ENCODE peak calls at places on chromosomes 4 and X, in eight cellular contexts. G is Peyer's patch, P is endothelial cell of umbilical vein, R is HCT116, Z is body of pancreas, I is right lobe of liver, X is IMR-90, U is prostate gland. A is an unnamed sample.

GRCh38 chrX:134095366-134095765 is 110.0 kb upstream of the GPC3 start:
- DNase-seq in G (no peak), P (no peak), R (no peak), Z (no peak), I (no peak), X (no peak), U (no peak), A (no peak)

GRCh38 chr4:174592985-174593335 is 70.7 kb upstream of the HPGD start:
- DNase-seq in G (no peak), P (no peak), R (no peak), Z (no peak), I (no peak), X (peak; percentile 12), U (no peak), A (no peak)

GRCh38 chrX:123199338-123199737 is 15.3 kb downstream of the GRIA3 start:
- DNase-seq in G (no peak), P (no peak), R (no peak), Z (no peak), I (no peak), X (no peak), U (no peak), A (no peak)

GRCh38 chr4:7999279-7999678 is 59.6 kb upstream of the AFAP1 start:
- DNase-seq in G (no peak), P (no peak), R (no peak), Z (no peak), I (no peak), X (no peak), U (no peak), A (no peak)

GRCh38 chr4:168409089-168409801 is 71.0 kb downstream of the DDX60L start:
- DNase-seq in G (no peak), P (peak; percentile 59), R (no peak), Z (no peak), I (no peak), X (peak; percentile 49), U (no peak), A (no peak)

GRCh38 chrX:9952313-9952712 is 14.8 kb upstream of the CLDN34 start:
- DNase-seq in G (no peak), P (no peak), R (no peak), Z (no peak), I (no peak), X (no peak), U (no peak), A (no peak)

GRCh38 chr4:152973614-152974200 is 37.6 kb downstream of the FHDC1 start:
- DNase-seq in G (no peak), P (no peak), R (no peak), Z (no peak), I (no peak), X (no peak), U (no peak), A (no peak)

GRCh38 chr4:1170156-1170804 is 2.1 kb downstream of the SPON2 start:
- DNase-seq in G (no peak), P (no peak), R (no peak), Z (no peak), I (no peak), X (no peak), U (no peak), A (no peak)

GRCh38 chrX:134753185-134754008 is 95.1 kb upstream of the PLAC1 start:
- DNase-seq in G (no peak), P (peak; percentile 53), R (no peak), Z (no peak), I (no peak), X (peak; percentile 65), U (no peak), A (no peak)

GRCh38 chrX:14801136-14801535 is 71.7 kb downstream of the FANCB start:
- DNase-seq in G (no peak), P (no peak), R (no peak), Z (no peak), I (no peak), X (peak; percentile 19), U (no peak), A (no peak)

GRCh38 chr4:150152764-150153163 is 74.5 kb downstream of the DCLK2 start:
- DNase-seq in G (no peak), P (peak; percentile 75), R (no peak), Z (no peak), I (no peak), X (peak; percentile 68), U (no peak), A (no peak)

GRCh38 chrX:93259029-93259428 is 414.3 kb downstream of the NAP1L3 start:
- DNase-seq in G (no peak), P (no peak), R (no peak), Z (no peak), I (no peak), X (no peak), U (no peak), A (no peak)

GRCh38 chrX:65751511-65751910 is 84.1 kb downstream of the MSN start:
- DNase-seq in G (no peak), P (no peak), R (no peak), Z (no peak), I (no peak), X (no peak), U (no peak), A (no peak)

GRCh38 chrX:12548746-12549145 is 242.5 kb upstream of the PRPS2 start:
- DNase-seq in G (no peak), P (peak; percentile 2), R (no peak), Z (no peak), I (no peak), X (peak; percentile 17), U (no peak), A (no peak)

GRCh38 chrX:23822397-23822796 is 39.4 kb downstream of the SAT1 start:
- DNase-seq in G (no peak), P (no peak), R (no peak), Z (peak; percentile 28), I (no peak), X (peak; percentile 57), U (peak; percentile 35), A (no peak)

GRCh38 chr4:82450966-82451755 is 20.8 kb downstream of the ENOPH1 start:
- DNase-seq in G (no peak), P (no peak), R (no peak), Z (no peak), I (no peak), X (no peak), U (no peak), A (no peak)

GRCh38 chrX:34332336-34332735 is 200.2 kb upstream of the FAM47A start:
- DNase-seq in G (no peak), P (no peak), R (no peak), Z (no peak), I (no peak), X (no peak), U (no peak), A (no peak)

GRCh38 chrX:115679460-115679859 is 118.5 kb downstream of the PLS3 start:
- DNase-seq in G (no peak), P (peak; percentile 38), R (peak; percentile 7), Z (no peak), I (no peak), X (peak; percentile 39), U (no peak), A (no peak)

GRCh38 chr4:140069068-140069467 is 84.9 kb downstream of the MAML3 start:
- DNase-seq in G (no peak), P (no peak), R (no peak), Z (no peak), I (no peak), X (peak; percentile 73), U (no peak), A (no peak)
- TF ChIP-seq POLR2A in G (no peak), P (no peak), R (no peak), Z (no peak), I (no peak), X (no peak), U (no peak), A (no peak)

GRCh38 chr4:108044951-108045686 is 55.4 kb downstream of the HADH start:
- DNase-seq in G (no peak), P (no peak), R (no peak), Z (no peak), I (no peak), X (no peak), U (no peak), A (no peak)
- H3K36me3 ChIP-seq in G (no peaks in the 10 kb centered on the region), P (no peaks in the 10 kb centered on the region), R (no peaks in the 10 kb centered on the region), Z (no peaks in the 10 kb centered on the region), I (no peaks in the 10 kb centered on the region), X (no peaks in the 10 kb centered on the region), U (no peaks in the 10 kb centered on the region), A (no peaks in the 10 kb centered on the region)

GRCh38 chr4:182883351-182883750 is 33.8 kb downstream of the DCTD start:
- DNase-seq in G (no peak), P (no peak), R (no peak), Z (no peak), I (no peak), X (no peak), U (no peak), A (no peak)

GRCh38 chr4:182881928-182882327 is 35.3 kb downstream of the DCTD start:
- DNase-seq in G (no peak), P (no peak), R (no peak), Z (peak; percentile 75), I (peak; percentile 62), X (no peak), U (no peak), A (no peak)

GRCh38 chr4:182879913-182880312 is 37.3 kb downstream of the DCTD start:
- DNase-seq in G (no peak), P (no peak), R (no peak), Z (no peak), I (no peak), X (no peak), U (no peak), A (no peak)

GRCh38 chr4:182878633-182879495 is 38.3 kb downstream of the DCTD start:
- DNase-seq in G (no peak), P (no peak), R (no peak), Z (no peak), I (no peak), X (no peak), U (no peak), A (no peak)

DNA sequence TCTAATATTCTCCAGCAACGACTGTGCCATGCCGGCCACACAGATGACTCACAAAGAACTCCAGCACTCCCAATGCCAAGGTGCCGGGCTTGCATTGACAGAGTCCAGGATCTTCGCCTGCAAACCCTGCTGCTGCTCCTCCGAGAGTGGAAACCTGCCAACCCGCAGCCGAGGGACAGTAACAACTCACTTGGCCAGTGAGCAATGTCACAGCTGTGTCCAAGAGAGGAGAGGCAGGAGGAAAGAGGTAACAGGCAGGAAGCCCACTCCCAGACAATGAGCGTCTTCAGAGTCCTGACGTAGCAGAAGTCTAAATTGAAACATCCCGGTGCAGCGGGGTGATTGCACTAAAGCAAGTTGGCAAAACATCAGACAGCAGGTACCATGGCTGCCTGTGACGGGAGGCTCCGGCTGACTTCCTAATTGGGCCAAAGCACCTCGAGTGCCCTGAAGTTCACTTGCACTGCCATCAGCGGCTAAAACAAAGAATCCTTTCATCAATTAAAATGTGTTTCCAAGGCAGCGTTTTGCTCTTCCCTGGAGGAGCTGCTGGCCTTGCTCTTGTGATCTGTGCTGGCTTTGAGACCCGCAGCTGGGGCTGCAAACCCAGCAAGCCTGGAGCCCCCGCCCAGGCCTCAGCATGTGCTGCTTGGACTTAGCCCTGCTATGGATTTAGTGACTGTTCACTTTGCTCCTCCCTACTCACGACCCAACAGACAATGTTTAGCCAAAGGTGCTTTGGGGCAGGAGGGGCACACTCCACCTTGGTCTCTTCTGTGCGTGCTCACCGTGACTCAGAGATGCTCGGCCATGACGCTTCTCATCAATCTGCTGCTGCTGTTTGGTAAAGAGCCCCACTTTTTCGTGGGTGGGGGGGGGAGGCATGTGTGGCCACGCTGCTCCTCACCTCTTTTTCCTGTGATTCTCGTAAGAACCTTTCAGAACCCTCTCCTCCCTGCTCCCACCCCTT is 36.5 kb downstream of the DCTD start:
- DNase-seq in G (no peak), P (no peak), R (no peak), Z (no peak), I (no peak), X (peak; percentile 11), U (peak; percentile 31), A (peak; percentile 63)
- TF ChIP-seq POLR2A in G (no peak), P (no peak), R (no peak), Z (no peak), I (no peak), X (no peak), U (no peak), A (no peak)

GRCh38 chrX:101337776-101338271 is 10.7 kb downstream of the TIMM8A start:
- DNase-seq in G (no peak), P (no peak), R (no peak), Z (no peak), I (no peak), X (no peak), U (no peak), A (no peak)
- H3K36me3 ChIP-seq in G (no peaks in the 10 kb centered on the region), P (no peaks in the 10 kb centered on the region), R (no peaks in the 10 kb centered on the region), Z (no peaks in the 10 kb centered on the region), I (no peaks in the 10 kb centered on the region), X (no peaks in the 10 kb centered on the region), U (no peaks in the 10 kb centered on the region), A (no peaks in the 10 kb centered on the region)